ENCODE peak calls at places on chromosome 21, in seven cellular contexts. K is T1000; N is activated T-helper 1 cell treated with anti-CD3 and anti-CD28 coated beads, Interleukin-12 subunit alpha, Interleukin-12 subunit beta, Interleukin-2, Interleukin-4 antibody, amounts not matched to agents 30 ng/mL and 10 ng/mL and 1 ng/mL, durations not matched to agents 14 hours and 24 hours and 36 hours; M is heart right ventricle; Z is renal cortical epithelial cell; F is stimulated activated CD8-positive, alpha-beta memory T cell treated with anti-CD3 and anti-CD28 coated beads, Interleukin-4, amount 100 ng/mL, for 1 hour; P is OCI-LY7. B is an unnamed sample.
A peak's percentile ranks its signal among the peaks of the same experiment; 100 is the strongest.

GRCh38 chr21:20729376-20729775 is 268.8 kb upstream of the NCAM2 start:
- DNase-seq in K (no peak), N (no peak), M (no peak), Z (no peak), F (no peak), P (no peak), B (no peak)

GRCh38 chr21:44848821-44849521 is 24.5 kb downstream of the PTTG1IP start:
- DNase-seq in K (no peak), N (no peak), M (no peak), Z (no peak), F (no peak), P (no peak), B (no peak)

GRCh38 chr21:36059823-36060158 is 535 bp downstream of the SETD4 start:
- DNase-seq in K (no peak), N (no peak), M (peak; percentile 41), Z (no peak), F (no peak), P (no peak), B (peak; percentile 32)

GRCh38 chr21:32565856-32566465 is 19.4 kb downstream of the TCP10L start:
- DNase-seq in K (no peak), N (no peak), M (no peak), Z (no peak), F (no peak), P (no peak), B (no peak)

GRCh38 chr21:42262826-42263225 is 43.9 kb downstream of the ABCG1 start:
- DNase-seq in K (no peak), N (no peak), M (peak; percentile 81), Z (peak; percentile 36), F (no peak), P (no peak), B (no peak)

GRCh38 chr21:43269461-43269860 is 100.7 kb downstream of the CRYAA start:
- DNase-seq in K (no peak), N (no peak), M (no peak), Z (no peak), F (peak; percentile 10), P (peak; percentile 54), B (no peak)

GRCh38 chr21:14617040-14617393 is 70.9 kb upstream of the SAMSN1 start:
- DNase-seq in K (no peak), N (no peak), M (no peak), Z (no peak), F (no peak), P (no peak), B (no peak)

GRCh38 chr21:19246018-19246417 is 842.4 kb upstream of the TMPRSS15 start:
- DNase-seq in K (no peak), N (no peak), M (no peak), Z (no peak), F (no peak), P (no peak), B (no peak)

GRCh38 chr21:39314155-39315027 is 959 bp upstream of the BRWD1 start:
- DNase-seq in K (peak; percentile 41), N (peak; percentile 28), M (peak; percentile 44), Z (peak; percentile 70), F (no peak), P (peak; percentile 73), B (peak; percentile 24)

GRCh38 chr21:44947930-44948331 is 8.1 kb downstream of the SLX9 start:
- DNase-seq in K (no peak), N (no peak), M (no peak), Z (no peak), F (no peak), P (no peak), B (no peak)

GRCh38 chr21:28089599-28090421 is 902.9 kb downstream of the LTN1 start:
- DNase-seq in K (no peak), N (no peak), M (no peak), Z (peak; percentile 48), F (no peak), P (no peak), B (no peak)

GRCh38 chr21:27569091-27569490 is 602.2 kb upstream of the ADAMTS5 start:
- DNase-seq in K (no peak), N (no peak), M (no peak), Z (no peak), F (no peak), P (no peak), B (no peak)

GRCh38 chr21:25466470-25466869 is 140.8 kb downstream of the MRPL39 start:
- DNase-seq in K (no peak), N (no peak), M (no peak), Z (no peak), F (no peak), P (no peak), B (no peak)

GRCh38 chr21:21187579-21187978 is 189.4 kb downstream of the NCAM2 start:
- DNase-seq in K (no peak), N (no peak), M (no peak), Z (no peak), F (no peak), P (no peak), B (no peak)

GRCh38 chr21:28473530-28474225 is 519.0 kb downstream of the LTN1 start:
- DNase-seq in K (no peak), N (no peak), M (no peak), Z (no peak), F (no peak), P (no peak), B (no peak)

GRCh38 chr21:44911384-44912157 is 9.1 kb downstream of the ITGB2 start:
- DNase-seq in K (no peak), N (peak; percentile 50), M (peak; percentile 72), Z (peak; percentile 85), F (no peak), P (peak; percentile 48), B (no peak)

GRCh38 chr21:20644552-20644951 is 353.7 kb upstream of the NCAM2 start:
- DNase-seq in K (no peak), N (no peak), M (no peak), Z (no peak), F (no peak), P (no peak), B (no peak)

GRCh38 chr21:45417256-45417950 is 12.4 kb downstream of the COL18A1 start:
- DNase-seq in K (no peak), N (no peak), M (no peak), Z (no peak), F (no peak), P (no peak), B (no peak)

GRCh38 chr21:24594082-24594481 is 1013.2 kb downstream of the MRPL39 start:
- DNase-seq in K (no peak), N (no peak), M (no peak), Z (no peak), F (no peak), P (no peak), B (no peak)